ENCODE peak calls at places on chromosomes 13 and 19, in four cellular contexts. One of them, this sample, is unnamed.

GRCh38 chr19:51097796-51098195 is 10.4 kb downstream of the CTU1 start:
- DNase-seq in ovary: no peak
- DNase-seq in SK-N-SH: no peak
- DNase-seq in tibial nerve: no peak
- DNase-seq in this sample: no peak

GRCh38 chr19:16660763-16661479 is at the start of gene TMEM38A:
- DNase-seq in ovary: peak
- DNase-seq in SK-N-SH: peak
- DNase-seq in tibial nerve: peak
- DNase-seq in this sample: peak

GRCh38 chr19:44499962-44500949 is at the start of gene ZNF180:
- DNase-seq in ovary: peak
- DNase-seq in SK-N-SH: peak
- DNase-seq in tibial nerve: peak
- DNase-seq in this sample: peak

GRCh38 chr19:30696514-30696913 is 324.3 kb downstream of the ZNF536 start:
- DNase-seq in ovary: no peak
- DNase-seq in SK-N-SH: peak
- DNase-seq in tibial nerve: no peak
- DNase-seq in this sample: no peak

GRCh38 chr19:10566658-10567410 is 1.0 kb upstream of the KRI1 start:
- DNase-seq in ovary: peak
- DNase-seq in SK-N-SH: no peak
- DNase-seq in tibial nerve: no peak
- DNase-seq in this sample: no peak

GRCh38 chr13:109745702-109746101 is 40.7 kb downstream of the IRS2 start:
- DNase-seq in ovary: no peak
- DNase-seq in SK-N-SH: no peak
- DNase-seq in tibial nerve: no peak
- DNase-seq in this sample: no peak

GRCh38 chr19:29983568-29983967 is 41.5 kb downstream of the URI1 start:
- DNase-seq in ovary: no peak
- DNase-seq in SK-N-SH: no peak
- DNase-seq in tibial nerve: no peak
- DNase-seq in this sample: no peak

GRCh38 chr19:38735257-38735686 is 9.0 kb downstream of the CAPN12 start:
- DNase-seq in ovary: no peak
- DNase-seq in SK-N-SH: peak
- DNase-seq in tibial nerve: no peak
- DNase-seq in this sample: peak

GRCh38 chr13:29676535-29676934 is 81.0 kb upstream of the SLC7A1 start:
- DNase-seq in ovary: no peak
- DNase-seq in SK-N-SH: no peak
- DNase-seq in tibial nerve: no peak
- DNase-seq in this sample: no peak

GRCh38 chr19:49398001-49398615 is 10.1 kb downstream of the KASH5 start:
- DNase-seq in ovary: no peak
- DNase-seq in SK-N-SH: peak
- DNase-seq in tibial nerve: no peak
- DNase-seq in this sample: no peak

GRCh38 chr13:33260168-33261098 is 25.1 kb downstream of the STARD13 start:
- DNase-seq in ovary: no peak
- DNase-seq in SK-N-SH: no peak
- DNase-seq in tibial nerve: no peak
- DNase-seq in this sample: no peak

GRCh38 chr19:1169921-1170885 is 3.9 kb downstream of the SBNO2 start:
- DNase-seq in ovary: peak
- DNase-seq in SK-N-SH: peak
- DNase-seq in tibial nerve: no peak
- DNase-seq in this sample: peak

GRCh38 chr13:100491164-100491847 is 97.3 kb downstream of the GGACT start:
- DNase-seq in ovary: peak
- DNase-seq in SK-N-SH: no peak
- DNase-seq in tibial nerve: peak
- DNase-seq in this sample: no peak

GRCh38 chr13:32045963-32046785 is 14.6 kb downstream of the FRY start:
- DNase-seq in ovary: no peak
- DNase-seq in SK-N-SH: no peak
- DNase-seq in tibial nerve: no peak
- DNase-seq in this sample: no peak

GRCh38 chr13:75016225-75016624 is 465.7 kb downstream of the TBC1D4 start:
- DNase-seq in ovary: no peak
- DNase-seq in SK-N-SH: no peak
- DNase-seq in tibial nerve: no peak
- DNase-seq in this sample: no peak

GRCh38 chr19:3281026-3281425 is 56.6 kb downstream of the CELF5 start:
- DNase-seq in ovary: no peak
- DNase-seq in SK-N-SH: peak
- DNase-seq in tibial nerve: no peak
- DNase-seq in this sample: no peak

GRCh38 chr13:29548722-29549446 is 46.6 kb downstream of the SLC7A1 start:
- DNase-seq in ovary: no peak
- DNase-seq in SK-N-SH: no peak
- DNase-seq in tibial nerve: no peak
- DNase-seq in this sample: no peak

GRCh38 chr13:73222627-73223026 is 163.8 kb downstream of the KLF5 start:
- DNase-seq in ovary: no peak
- DNase-seq in SK-N-SH: no peak
- DNase-seq in tibial nerve: no peak
- DNase-seq in this sample: no peak

GRCh38 chr13:30618186-30618937 is 642 bp downstream of the USPL1 start:
- DNase-seq in ovary: peak
- DNase-seq in SK-N-SH: no peak
- DNase-seq in tibial nerve: no peak
- DNase-seq in this sample: peak

GRCh38 chr19:27860309-27860934 is 1352.5 kb downstream of the UQCRFS1 start:
- DNase-seq in ovary: no peak
- DNase-seq in SK-N-SH: no peak
- DNase-seq in tibial nerve: no peak
- DNase-seq in this sample: no peak
- TF ChIP-seq EP300 in ovary: no peak
- TF ChIP-seq EP300 in SK-N-SH: no peak
- TF ChIP-seq EP300 in tibial nerve: no peak
- TF ChIP-seq EP300 in this sample: no peak

DNA sequence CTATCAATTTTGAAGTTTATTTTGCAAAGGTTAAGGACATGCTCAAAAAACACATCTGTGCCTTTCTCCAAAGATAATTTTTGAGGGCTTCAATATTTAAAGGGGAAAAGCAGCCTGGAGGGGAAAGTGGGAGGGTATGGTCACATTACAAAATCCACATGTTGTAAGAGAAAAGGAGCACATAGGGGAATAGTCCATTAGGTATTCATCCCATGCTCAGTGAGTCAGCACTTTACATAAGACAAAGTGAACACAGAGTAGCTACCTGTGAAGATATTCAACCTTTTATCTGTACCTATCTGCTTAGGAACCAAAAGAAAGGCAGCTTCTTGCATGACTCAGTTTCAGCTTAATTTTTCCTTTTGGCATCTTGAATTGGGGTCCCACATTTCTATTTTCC is 932.0 kb downstream of the SLITRK6 start:
- DNase-seq in ovary: no peak
- DNase-seq in SK-N-SH: no peak
- DNase-seq in tibial nerve: no peak
- DNase-seq in this sample: no peak
- H3K4me3 ChIP-seq in ovary: no peak
- H3K4me3 ChIP-seq in SK-N-SH: no peak
- H3K4me3 ChIP-seq in tibial nerve: no peak
- H3K4me3 ChIP-seq in this sample: no peak

DNA sequence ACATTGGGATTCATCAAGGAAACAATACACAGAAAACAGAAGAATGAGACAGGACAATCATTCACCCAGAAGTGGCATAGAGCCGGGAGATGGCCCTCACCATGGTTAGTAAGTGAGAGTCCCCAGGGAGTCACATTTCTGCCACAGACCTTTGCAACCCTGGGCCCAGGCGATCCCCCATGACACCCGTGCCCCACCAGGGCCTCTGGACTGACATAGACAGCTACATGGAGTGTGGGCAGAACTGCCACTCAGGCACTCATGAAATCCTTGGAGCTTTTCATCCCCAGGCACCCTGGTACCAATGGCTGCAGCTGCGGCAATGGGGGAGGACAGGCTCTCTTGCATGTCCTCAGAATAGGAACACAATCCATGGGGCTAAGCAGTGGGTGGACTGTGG is 174.5 kb upstream of the TRPC4 start:
- DNase-seq in ovary: no peak
- DNase-seq in SK-N-SH: no peak
- DNase-seq in tibial nerve: no peak
- DNase-seq in this sample: no peak
- TF ChIP-seq EP300 in ovary: no peak
- TF ChIP-seq EP300 in SK-N-SH: no peak
- TF ChIP-seq EP300 in tibial nerve: no peak
- TF ChIP-seq EP300 in this sample: no peak

GRCh38 chr19:41862445-41862986 is 2.5 kb downstream of the RPS19 start:
- DNase-seq in ovary: no peak
- DNase-seq in SK-N-SH: no peak
- DNase-seq in tibial nerve: no peak
- DNase-seq in this sample: no peak
- H3K4me3 ChIP-seq in ovary: no peak
- H3K4me3 ChIP-seq in SK-N-SH: peak
- H3K4me3 ChIP-seq in tibial nerve: no peak
- H3K4me3 ChIP-seq in this sample: no peak

DNA sequence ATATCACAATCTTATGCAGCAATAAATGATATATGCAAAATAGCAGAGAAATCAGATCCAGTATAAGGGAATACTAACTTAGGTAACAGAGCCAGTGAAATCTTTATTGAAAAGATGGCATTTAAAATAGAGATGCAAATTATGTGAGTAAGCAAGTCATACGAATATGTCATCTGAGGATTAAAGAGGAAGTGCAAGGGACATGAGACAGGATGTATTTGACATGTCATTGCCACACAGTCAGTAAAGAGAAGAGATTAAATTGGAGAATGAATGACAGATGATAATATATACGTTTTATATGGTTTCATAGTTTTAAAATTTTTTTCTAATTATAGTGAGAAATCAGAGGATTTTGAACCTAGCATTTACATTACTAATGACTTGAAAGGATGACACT is 426.4 kb downstream of the SLITRK5 start:
- DNase-seq in ovary: no peak
- DNase-seq in SK-N-SH: no peak
- DNase-seq in tibial nerve: no peak
- DNase-seq in this sample: no peak
- TF ChIP-seq EP300 in ovary: no peak
- TF ChIP-seq EP300 in SK-N-SH: no peak
- TF ChIP-seq EP300 in tibial nerve: no peak
- TF ChIP-seq EP300 in this sample: no peak

GRCh38 chr13:24348797-24349515 is 39.6 kb downstream of the C1QTNF9 start:
- DNase-seq in ovary: no peak
- DNase-seq in SK-N-SH: no peak
- DNase-seq in tibial nerve: no peak
- DNase-seq in this sample: peak
- H3K4me3 ChIP-seq in ovary: no peak
- H3K4me3 ChIP-seq in SK-N-SH: no peak
- H3K4me3 ChIP-seq in tibial nerve: no peak
- H3K4me3 ChIP-seq in this sample: no peak

GRCh38 chr19:42216653-42217521 is 590 bp downstream of the DEDD2 start:
- DNase-seq in ovary: peak
- DNase-seq in SK-N-SH: peak
- DNase-seq in tibial nerve: no peak
- DNase-seq in this sample: peak

GRCh38 chr19:42224940-42225717 is 5.0 kb downstream of the ZNF526 start:
- DNase-seq in ovary: no peak
- DNase-seq in SK-N-SH: no peak
- DNase-seq in tibial nerve: no peak
- DNase-seq in this sample: no peak

GRCh38 chr19:42217522-42218442 is at the start of gene DEDD2:
- DNase-seq in ovary: peak
- DNase-seq in SK-N-SH: peak
- DNase-seq in tibial nerve: peak
- DNase-seq in this sample: peak

GRCh38 chr19:42220751-42221097 is 612 bp downstream of the ZNF526 start:
- DNase-seq in ovary: no peak
- DNase-seq in SK-N-SH: no peak
- DNase-seq in tibial nerve: no peak
- DNase-seq in this sample: no peak

DNA sequence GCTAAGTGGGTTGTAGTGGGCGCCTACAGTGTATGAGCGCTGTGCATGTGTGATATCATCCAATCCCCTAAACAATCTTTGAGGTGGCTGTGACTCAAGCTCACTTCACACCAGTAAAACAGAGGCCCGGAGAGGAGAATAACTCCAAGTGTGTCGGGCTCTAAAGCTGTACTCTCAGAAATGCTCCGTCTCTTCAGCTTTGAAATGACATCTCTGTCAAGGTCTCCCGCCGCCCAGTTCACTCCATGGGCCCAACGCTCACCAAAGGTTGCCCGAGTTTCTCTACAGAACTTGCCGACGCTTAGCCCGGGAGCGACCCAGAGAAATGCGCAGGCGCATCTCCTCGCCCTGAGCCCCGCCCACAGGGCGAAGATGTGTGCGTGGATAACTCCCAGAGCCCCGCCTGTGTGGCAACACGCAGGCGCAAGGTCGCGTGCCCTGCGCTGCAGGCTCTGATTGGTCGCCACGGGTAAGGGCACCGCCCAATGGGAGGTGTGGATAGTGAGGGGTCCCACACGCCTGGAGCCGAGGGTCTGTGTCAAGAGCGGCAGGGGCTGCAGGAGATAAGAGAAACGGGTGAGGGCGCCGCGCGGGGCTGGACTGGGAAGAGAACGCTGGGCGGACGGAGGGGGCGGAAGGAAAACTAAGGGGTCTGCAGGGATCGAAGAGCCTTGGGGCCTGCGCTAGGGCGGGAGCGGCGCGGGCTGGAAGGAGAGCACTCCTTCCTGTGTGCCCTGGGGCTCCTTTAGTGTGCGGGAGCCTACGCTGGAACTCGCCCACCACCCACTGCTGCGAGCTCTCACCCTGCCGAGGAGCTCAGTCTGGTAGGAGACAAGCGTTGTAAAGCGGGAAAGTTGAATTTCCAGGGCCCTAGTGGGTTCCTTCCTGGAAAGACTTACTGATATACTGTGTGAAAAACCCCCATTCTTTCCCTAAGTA is at the start of gene ZNF526:
- DNase-seq in ovary: peak
- DNase-seq in SK-N-SH: peak
- DNase-seq in tibial nerve: peak
- DNase-seq in this sample: peak
- TF ChIP-seq EP300 in ovary: no peak
- TF ChIP-seq EP300 in SK-N-SH: no peak
- TF ChIP-seq EP300 in tibial nerve: peak
- TF ChIP-seq EP300 in this sample: no peak

This sample was measured in stomach.